ENCODE peak calls at places on chromosomes 3 and 15, in ten cellular contexts. E is activated B cell treated with CpG ODN at 0.5 μM for 24 hours, X is nephron progenitor cell, K is K562, G is MM.1S, S is Calu3, P is NB4, B is esophagus squamous epithelium, R is breast epithelium, T is HL-60. U is an unnamed sample.

GRCh38 chr3:12898290-12898979 is 57.1 kb upstream of the RPL32 start:
- DNase-seq in E (no peak), X (no peak), K (no peak), G (no peak), S (no peak), P (no peak), B (no peak), R (no peak), T (no peak), U (no peak)

GRCh38 chr15:89136818-89137772 is 48.8 kb downstream of the ABHD2 start:
- DNase-seq in E (no peak), X (no peak), K (no peak), G (no peak), S (no peak), P (no peak), B (no peak), R (no peak), T (no peak), U (no peak)

GRCh38 chr3:23601020-23601822 is 204.5 kb upstream of the UBE2E1 start:
- DNase-seq in E (no peak), X (no peak), K (no peak), G (no peak), S (no peak), P (no peak), B (no peak), R (no peak), T (no peak), U (no peak)

GRCh38 chr3:98884675-98885371 is 16.7 kb downstream of the DCBLD2 start:
- DNase-seq in E (no peak), X (no peak), K (no peak), G (no peak), S (no peak), P (no peak), B (no peak), R (no peak), T (no peak), U (no peak)

GRCh38 chr3:61783993-61784718 is 222.8 kb downstream of the PTPRG start:
- DNase-seq in E (no peak), X (no peak), K (no peak), G (no peak), S (no peak), P (no peak), B (no peak), R (no peak), T (no peak), U (no peak)

GRCh38 chr15:38888701-38889154 is 324.1 kb upstream of the RASGRP1 start:
- DNase-seq in E (no peak), X (peak), K (no peak), G (no peak), S (no peak), P (no peak), B (no peak), R (no peak), T (no peak), U (no peak)

GRCh38 chr15:85473455-85473854 is 93.1 kb downstream of the AKAP13 start:
- DNase-seq in E (no peak), X (no peak), K (no peak), G (no peak), S (no peak), P (no peak), B (no peak), R (no peak), T (no peak), U (no peak)

GRCh38 chr3:41430886-41431285 is 231.6 kb downstream of the CTNNB1 start:
- DNase-seq in E (no peak), X (no peak), K (no peak), G (no peak), S (no peak), P (no peak), B (no peak), R (no peak), T (no peak), U (no peak)

GRCh38 chr3:32467333-32468070 is 35.1 kb downstream of the CMTM6 start:
- DNase-seq in E (peak), X (peak), K (peak), G (peak), S (peak), P (peak), B (no peak), R (peak), T (peak), U (no peak)

GRCh38 chr3:134336587-134336986 is 37.7 kb downstream of the AMOTL2 start:
- DNase-seq in E (no peak), X (no peak), K (no peak), G (no peak), S (no peak), P (no peak), B (no peak), R (no peak), T (no peak), U (no peak)

GRCh38 chr15:79197285-79197684 is 85.2 kb upstream of the ANKRD34C start:
- DNase-seq in E (no peak), X (no peak), K (no peak), G (no peak), S (no peak), P (no peak), B (no peak), R (no peak), T (no peak), U (no peak)

GRCh38 chr3:17278006-17278405 is 393.3 kb downstream of the PLCL2 start:
- DNase-seq in E (no peak), X (no peak), K (no peak), G (no peak), S (no peak), P (no peak), B (no peak), R (no peak), T (no peak), U (no peak)

GRCh38 chr3:50372349-50372748 is 13.0 kb upstream of the TMEM115 start:
- DNase-seq in E (no peak), X (no peak), K (peak), G (no peak), S (no peak), P (no peak), B (no peak), R (no peak), T (no peak), U (no peak)

GRCh38 chr3:100880845-100881244 is 112.4 kb downstream of the ABI3BP start:
- DNase-seq in E (no peak), X (no peak), K (no peak), G (no peak), S (no peak), P (no peak), B (no peak), R (no peak), T (no peak), U (peak)

GRCh38 chr15:82680200-82681102 is 29.2 kb downstream of the AP3B2 start:
- DNase-seq in E (peak), X (peak), K (peak), G (peak), S (peak), P (no peak), B (no peak), R (peak), T (peak), U (no peak)

GRCh38 chr15:94177112-94177511 is 54.2 kb upstream of the MCTP2 start:
- DNase-seq in E (no peak), X (no peak), K (no peak), G (no peak), S (no peak), P (peak), B (no peak), R (no peak), T (peak), U (peak)

GRCh38 chr15:27842526-27842925 is 256.6 kb downstream of the OCA2 start:
- DNase-seq in E (no peak), X (no peak), K (no peak), G (no peak), S (no peak), P (peak), B (no peak), R (no peak), T (peak), U (no peak)

GRCh38 chr3:191330309-191330712 is at the start of gene UTS2B:
- DNase-seq in E (no peak), X (no peak), K (peak), G (peak), S (peak), P (no peak), B (no peak), R (no peak), T (no peak), U (peak)

GRCh38 chr3:107690522-107691138 is 167.9 kb downstream of the BBX start:
- DNase-seq in E (no peak), X (no peak), K (peak), G (peak), S (no peak), P (peak), B (no peak), R (no peak), T (no peak), U (peak)
- TF ChIP-seq CTCF in E (no peak), X (peak), K (peak), G (peak), S (no peak), P (peak), B (peak), R (peak), T (peak), U (peak)

GRCh38 chr3:170852307-170852706 is 17.7 kb downstream of the RPL22L1 start:
- DNase-seq in E (no peak), X (no peak), K (no peak), G (no peak), S (no peak), P (no peak), B (no peak), R (no peak), T (no peak), U (no peak)

GRCh38 chr3:170844377-170844776 is 25.6 kb downstream of the RPL22L1 start:
- DNase-seq in E (no peak), X (no peak), K (no peak), G (no peak), S (no peak), P (no peak), B (no peak), R (no peak), T (no peak), U (no peak)

DNA sequence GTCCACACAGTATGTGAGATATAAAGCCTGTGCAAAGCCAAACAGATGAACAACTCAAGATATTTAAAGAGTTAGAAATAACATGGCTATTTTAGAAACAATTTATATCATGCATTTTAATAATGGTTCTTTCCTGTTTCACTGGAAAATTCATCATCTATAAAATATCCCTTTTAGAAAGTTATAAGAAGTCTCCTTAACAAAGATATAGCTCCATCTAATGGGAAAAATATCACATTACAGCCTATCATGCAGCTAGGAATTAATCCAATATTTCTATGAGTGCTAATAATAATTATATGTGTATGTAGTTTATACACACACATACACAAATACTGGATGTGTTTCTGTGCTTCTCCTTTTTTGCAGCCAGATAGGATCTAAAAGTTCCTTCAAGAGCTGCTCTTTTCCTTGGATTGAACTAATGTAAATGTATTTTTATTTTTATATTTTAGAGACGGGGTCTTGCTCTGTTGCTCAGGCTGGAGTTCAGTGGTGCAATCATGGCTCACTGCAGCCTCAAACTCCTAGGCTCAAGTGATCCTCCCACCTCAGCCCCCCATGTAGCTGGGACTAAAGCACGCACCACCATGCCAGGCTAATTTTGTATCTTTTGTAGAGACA is 21.6 kb downstream of the RPL22L1 start:
- DNase-seq in E (no peak), X (no peak), K (no peak), G (no peak), S (no peak), P (no peak), B (no peak), R (no peak), T (no peak), U (no peak)
- TF ChIP-seq CTCF in E (no peak), X (peak), K (peak), G (peak), S (peak), P (no peak), B (no peak), R (no peak), T (peak), U (peak)

GRCh38 chr3:198081421-198081844 is 121.4 kb downstream of the LMLN start:
- DNase-seq in E (no peak), X (no peak), K (no peak), G (peak), S (no peak), P (no peak), B (no peak), R (no peak), T (no peak), U (no peak)

GRCh38 chr3:198076722-198077308 is 116.8 kb downstream of the LMLN start:
- DNase-seq in E (no peak), X (no peak), K (no peak), G (no peak), S (no peak), P (no peak), B (no peak), R (no peak), T (no peak), U (no peak)

GRCh38 chr3:198079771-198080520 is 119.9 kb downstream of the LMLN start:
- DNase-seq in E (no peak), X (no peak), K (peak), G (peak), S (peak), P (peak), B (no peak), R (no peak), T (peak), U (no peak)

DNA sequence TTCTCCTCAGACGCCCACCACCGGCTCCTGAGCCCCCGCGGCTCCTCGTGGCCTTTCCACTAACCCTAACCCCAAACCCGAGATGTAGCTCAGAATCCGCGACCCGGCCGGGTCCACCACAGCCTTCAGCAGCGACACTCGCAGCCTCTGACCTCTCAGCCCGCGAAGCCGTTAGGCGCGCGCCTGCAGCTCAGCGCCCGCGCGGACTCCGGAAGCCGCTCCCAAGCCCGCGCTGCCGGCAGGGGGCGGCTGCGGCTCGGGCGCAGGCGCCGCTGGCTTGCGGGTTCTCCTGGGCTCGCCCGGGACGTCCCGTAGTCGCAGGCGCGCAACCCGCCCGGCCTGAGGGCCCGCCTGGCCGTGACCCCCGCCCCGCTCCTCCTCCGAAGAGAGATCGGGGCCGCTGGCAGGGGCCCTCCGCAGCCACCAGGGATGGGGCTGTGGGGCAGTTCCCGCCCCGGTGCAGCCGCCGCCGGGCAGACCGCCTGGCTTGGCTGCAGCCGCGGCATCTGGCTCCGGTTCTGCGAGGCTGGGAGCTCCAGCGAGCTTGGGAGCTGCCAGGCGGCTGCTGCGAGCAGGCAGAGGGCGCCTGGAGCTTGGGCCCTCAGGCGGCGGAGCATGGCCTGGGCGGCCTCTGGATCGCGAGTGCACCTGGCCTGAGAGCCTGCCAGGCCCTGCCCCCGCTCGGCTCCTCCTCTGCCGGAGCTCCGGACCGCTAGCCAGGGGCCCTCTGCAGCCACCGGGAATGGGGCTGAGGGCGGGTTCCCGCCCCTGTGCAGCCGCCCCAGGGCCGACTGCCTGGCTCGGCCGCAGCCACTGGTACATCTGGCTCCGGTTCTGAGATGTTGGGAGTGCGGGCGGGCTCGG is 120.7 kb downstream of the LMLN start:
- DNase-seq in E (peak), X (peak), K (peak), G (peak), S (peak), P (peak), B (no peak), R (peak), T (peak), U (peak)
- TF ChIP-seq CTCF in E (peak), X (peak), K (peak), G (peak), S (peak), P (peak), B (peak), R (no peak), T (peak), U (peak)

GRCh38 chr15:26838742-26839460 is 28.0 kb upstream of the GABRA5 start:
- DNase-seq in E (no peak), X (peak), K (peak), G (no peak), S (no peak), P (peak), B (no peak), R (no peak), T (no peak), U (no peak)
- TF ChIP-seq CTCF in E (no peak), X (peak), K (peak), G (peak), S (no peak), P (peak), B (no peak), R (no peak), T (peak), U (no peak)

DNA sequence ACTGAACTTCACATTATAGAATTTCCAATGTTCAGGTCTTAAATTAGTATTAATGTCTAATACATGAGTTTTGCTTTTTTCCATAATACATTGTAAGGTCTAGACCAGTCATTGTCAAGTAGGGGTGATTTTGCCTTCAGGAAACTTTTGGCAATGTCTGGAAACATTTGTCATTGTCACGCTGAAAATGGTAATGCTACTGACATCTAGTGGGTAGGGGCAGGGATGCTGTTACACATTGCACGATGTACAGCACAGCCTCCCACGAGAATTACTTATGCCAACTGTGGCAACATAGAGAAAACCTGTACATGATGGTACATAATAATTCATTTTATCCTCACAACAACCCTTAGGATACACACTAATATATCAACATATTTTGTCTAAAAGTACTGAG is 384.1 kb downstream of the CADM2 start:
- DNase-seq in E (no peak), X (no peak), K (no peak), G (peak), S (peak), P (peak), B (no peak), R (no peak), T (peak), U (no peak)
- TF ChIP-seq CTCF in E (no peak), X (peak), K (peak), G (peak), S (peak), P (peak), B (no peak), R (no peak), T (peak), U (no peak)

GRCh38 chr3:153688541-153689120 is 432.6 kb upstream of the ARHGEF26 start:
- DNase-seq in E (no peak), X (no peak), K (no peak), G (no peak), S (no peak), P (no peak), B (no peak), R (no peak), T (no peak), U (no peak)

GRCh38 chr3:153693207-153693606 is 428.0 kb upstream of the ARHGEF26 start:
- DNase-seq in E (no peak), X (no peak), K (no peak), G (no peak), S (no peak), P (no peak), B (no peak), R (no peak), T (no peak), U (no peak)
- TF ChIP-seq CTCF in E (no peak), X (no peak), K (no peak), G (no peak), S (no peak), P (no peak), B (no peak), R (no peak), T (no peak), U (no peak)

GRCh38 chr3:63370094-63370493 is 92.0 kb downstream of the SYNPR start:
- DNase-seq in E (no peak), X (no peak), K (no peak), G (no peak), S (no peak), P (no peak), B (no peak), R (no peak), T (no peak), U (no peak)

GRCh38 chr3:63364495-63364894 is 86.4 kb downstream of the SYNPR start:
- DNase-seq in E (no peak), X (peak), K (no peak), G (peak), S (peak), P (peak), B (no peak), R (no peak), T (no peak), U (no peak)

GRCh38 chr3:63364909-63365308 is 86.8 kb downstream of the SYNPR start:
- DNase-seq in E (no peak), X (peak), K (no peak), G (no peak), S (peak), P (peak), B (no peak), R (no peak), T (no peak), U (no peak)
- TF ChIP-seq CTCF in E (no peak), X (peak), K (peak), G (no peak), S (peak), P (peak), B (no peak), R (no peak), T (no peak), U (peak)

GRCh38 chr3:194773216-194773615 is 87.5 kb downstream of the FAM43A start:
- DNase-seq in E (no peak), X (no peak), K (no peak), G (no peak), S (peak), P (no peak), B (no peak), R (no peak), T (no peak), U (no peak)

GRCh38 chr3:194777729-194778128 is 92.0 kb downstream of the FAM43A start:
- DNase-seq in E (no peak), X (no peak), K (no peak), G (peak), S (no peak), P (no peak), B (no peak), R (no peak), T (no peak), U (no peak)

GRCh38 chr3:194775266-194775665 is 89.6 kb downstream of the FAM43A start:
- DNase-seq in E (no peak), X (no peak), K (no peak), G (no peak), S (no peak), P (no peak), B (no peak), R (no peak), T (no peak), U (no peak)

GRCh38 chr3:194773666-194774455 is 88.2 kb downstream of the FAM43A start:
- DNase-seq in E (no peak), X (no peak), K (no peak), G (no peak), S (no peak), P (no peak), B (no peak), R (no peak), T (no peak), U (peak)

GRCh38 chr3:194775731-194776130 is 90.0 kb downstream of the FAM43A start:
- DNase-seq in E (no peak), X (no peak), K (no peak), G (no peak), S (no peak), P (no peak), B (no peak), R (no peak), T (no peak), U (no peak)
- TF ChIP-seq CTCF in E (no peak), X (no peak), K (no peak), G (no peak), S (no peak), P (no peak), B (no peak), R (no peak), T (no peak), U (no peak)